ENCODE peak calls at places on chromosomes 4 and X, in four cellular contexts. One of them, this sample, is unnamed.

GRCh38 chr4:183332447-183332846 is 10.2 kb upstream of the CLDN24 start:
- DNase-seq in T-cell: no peak
- DNase-seq in K562: no peak
- DNase-seq in activated gamma-delta T cell treated with Interleukin-2 at 50 U/mL for 16 hours: no peak
- DNase-seq in this sample: no peak

GRCh38 chr4:183960912-183961569 is 55.9 kb downstream of the STOX2 start:
- DNase-seq in T-cell: no peak
- DNase-seq in activated gamma-delta T cell treated with Interleukin-2 at 50 U/mL for 16 hours: no peak
- DNase-seq in K562: no peak
- DNase-seq in this sample: no peak

GRCh38 chr4:117164338-117164737 is 79.0 kb upstream of the TRAM1L1 start:
- DNase-seq in K562: no peak
- DNase-seq in activated gamma-delta T cell treated with Interleukin-2 at 50 U/mL for 16 hours: no peak
- DNase-seq in T-cell: no peak
- DNase-seq in this sample: no peak

GRCh38 chr4:97507587-97508245 is 635.6 kb downstream of the STPG2 start:
- DNase-seq in activated gamma-delta T cell treated with Interleukin-2 at 50 U/mL for 16 hours: no peak
- DNase-seq in T-cell: no peak
- DNase-seq in K562: no peak
- DNase-seq in this sample: no peak

GRCh38 chr4:87119965-87120364 is 100.5 kb downstream of the KLHL8 start:
- DNase-seq in activated gamma-delta T cell treated with Interleukin-2 at 50 U/mL for 16 hours: no peak
- DNase-seq in T-cell: no peak
- DNase-seq in K562: no peak
- DNase-seq in this sample: no peak

GRCh38 chr4:89277412-89277811 is 30.2 kb downstream of the GPRIN3 start:
- DNase-seq in K562: no peak
- DNase-seq in T-cell: no peak
- DNase-seq in activated gamma-delta T cell treated with Interleukin-2 at 50 U/mL for 16 hours: no peak
- DNase-seq in this sample: no peak

GRCh38 chr4:89226665-89227572 is 80.7 kb downstream of the GPRIN3 start:
- DNase-seq in activated gamma-delta T cell treated with Interleukin-2 at 50 U/mL for 16 hours: peak; percentile 79
- DNase-seq in K562: peak; percentile 57
- DNase-seq in T-cell: peak; percentile 76
- DNase-seq in this sample: peak; percentile 75

GRCh38 chr4:83686166-83686565 is 150.3 kb downstream of the GPAT3 start:
- DNase-seq in T-cell: no peak
- DNase-seq in activated gamma-delta T cell treated with Interleukin-2 at 50 U/mL for 16 hours: no peak
- DNase-seq in K562: no peak
- DNase-seq in this sample: no peak

GRCh38 chrX:88202149-88202548 is 544.9 kb upstream of the CPXCR1 start:
- DNase-seq in T-cell: no peak
- DNase-seq in K562: no peak
- DNase-seq in activated gamma-delta T cell treated with Interleukin-2 at 50 U/mL for 16 hours: no peak
- DNase-seq in this sample: no peak

GRCh38 chr4:111399523-111400135 is 745.6 kb upstream of the FAM241A start:
- DNase-seq in T-cell: no peak
- DNase-seq in K562: no peak
- DNase-seq in activated gamma-delta T cell treated with Interleukin-2 at 50 U/mL for 16 hours: no peak
- DNase-seq in this sample: no peak

GRCh38 chrX:42119076-42119475 is 195.7 kb upstream of the CASK start:
- DNase-seq in T-cell: no peak
- DNase-seq in K562: no peak
- DNase-seq in activated gamma-delta T cell treated with Interleukin-2 at 50 U/mL for 16 hours: no peak
- DNase-seq in this sample: no peak

GRCh38 chr4:70306101-70306500 is 28.7 kb upstream of the CABS1 start:
- DNase-seq in T-cell: no peak
- DNase-seq in activated gamma-delta T cell treated with Interleukin-2 at 50 U/mL for 16 hours: no peak
- DNase-seq in K562: no peak
- DNase-seq in this sample: no peak

GRCh38 chrX:30313322-30313721 is 4.1 kb upstream of the NR0B1 start:
- DNase-seq in activated gamma-delta T cell treated with Interleukin-2 at 50 U/mL for 16 hours: no peak
- DNase-seq in T-cell: no peak
- DNase-seq in K562: no peak
- DNase-seq in this sample: no peak

GRCh38 chr4:7970031-7970946 is 30.6 kb upstream of the AFAP1 start:
- DNase-seq in K562: no peak
- DNase-seq in T-cell: peak; percentile 43
- DNase-seq in activated gamma-delta T cell treated with Interleukin-2 at 50 U/mL for 16 hours: peak; percentile 39
- DNase-seq in this sample: peak; percentile 56

This sample was measured in CD4-positive, alpha-beta memory T cell.